ENCODE peak calls at places on chromosomes 11 and 22, in six cellular contexts. One of them, this sample, is unnamed.

GRCh38 chr11:122145715-122146274 is 29.8 kb upstream of the BLID start:
- DNase-seq in H54: no peak
- DNase-seq in NCI-H1417: no peak
- DNase-seq in stimulated activated CD4-positive, alpha-beta T cell treated with anti-CD3 and anti-CD28 coated beads, Interleukin-4, amount 100 ng/mL, for 1 hour: no peak
- DNase-seq in DMS 273 treated with DMSO at 0.1 percent for 48 hours: no peak
- DNase-seq in HTR-8/SVneo: no peak
- DNase-seq in this sample: no peak

GRCh38 chr11:62996271-62996670 is 11.5 kb upstream of the SLC22A6 start:
- DNase-seq in H54: no peak
- DNase-seq in NCI-H1417: no peak
- DNase-seq in stimulated activated CD4-positive, alpha-beta T cell treated with anti-CD3 and anti-CD28 coated beads, Interleukin-4, amount 100 ng/mL, for 1 hour: no peak
- DNase-seq in DMS 273 treated with DMSO at 0.1 percent for 48 hours: no peak
- DNase-seq in HTR-8/SVneo: no peak
- DNase-seq in this sample: no peak

GRCh38 chr11:79108851-79109250 is 332.0 kb downstream of the TENM4 start:
- DNase-seq in H54: no peak
- DNase-seq in NCI-H1417: no peak
- DNase-seq in stimulated activated CD4-positive, alpha-beta T cell treated with anti-CD3 and anti-CD28 coated beads, Interleukin-4, amount 100 ng/mL, for 1 hour: no peak
- DNase-seq in DMS 273 treated with DMSO at 0.1 percent for 48 hours: no peak
- DNase-seq in HTR-8/SVneo: no peak
- DNase-seq in this sample: no peak

GRCh38 chr11:30377347-30377746 is 54.4 kb downstream of the ARL14EP start:
- DNase-seq in H54: no peak
- DNase-seq in NCI-H1417: no peak
- DNase-seq in stimulated activated CD4-positive, alpha-beta T cell treated with anti-CD3 and anti-CD28 coated beads, Interleukin-4, amount 100 ng/mL, for 1 hour: no peak
- DNase-seq in DMS 273 treated with DMSO at 0.1 percent for 48 hours: no peak
- DNase-seq in HTR-8/SVneo: no peak
- DNase-seq in this sample: no peak

GRCh38 chr11:30991376-30991775 is 378.2 kb downstream of the DCDC1 start:
- DNase-seq in H54: no peak
- DNase-seq in NCI-H1417: no peak
- DNase-seq in stimulated activated CD4-positive, alpha-beta T cell treated with anti-CD3 and anti-CD28 coated beads, Interleukin-4, amount 100 ng/mL, for 1 hour: no peak
- DNase-seq in DMS 273 treated with DMSO at 0.1 percent for 48 hours: no peak
- DNase-seq in HTR-8/SVneo: no peak
- DNase-seq in this sample: no peak

GRCh38 chr11:44894217-44894617 is 56.5 kb downstream of the TP53I11 start:
- DNase-seq in H54: peak
- DNase-seq in NCI-H1417: peak
- DNase-seq in stimulated activated CD4-positive, alpha-beta T cell treated with anti-CD3 and anti-CD28 coated beads, Interleukin-4, amount 100 ng/mL, for 1 hour: peak
- DNase-seq in DMS 273 treated with DMSO at 0.1 percent for 48 hours: peak
- DNase-seq in HTR-8/SVneo: peak
- DNase-seq in this sample: no peak

GRCh38 chr11:90176069-90176468 is 41.6 kb downstream of the NAALAD2 start:
- DNase-seq in H54: no peak
- DNase-seq in NCI-H1417: no peak
- DNase-seq in stimulated activated CD4-positive, alpha-beta T cell treated with anti-CD3 and anti-CD28 coated beads, Interleukin-4, amount 100 ng/mL, for 1 hour: no peak
- DNase-seq in DMS 273 treated with DMSO at 0.1 percent for 48 hours: no peak
- DNase-seq in HTR-8/SVneo: no peak
- DNase-seq in this sample: no peak

GRCh38 chr11:46382644-46383403 is 1.4 kb downstream of the MDK start:
- DNase-seq in H54: peak
- DNase-seq in NCI-H1417: no peak
- DNase-seq in stimulated activated CD4-positive, alpha-beta T cell treated with anti-CD3 and anti-CD28 coated beads, Interleukin-4, amount 100 ng/mL, for 1 hour: no peak
- DNase-seq in DMS 273 treated with DMSO at 0.1 percent for 48 hours: peak
- DNase-seq in HTR-8/SVneo: peak
- DNase-seq in this sample: no peak

GRCh38 chr11:34890089-34890488 is 26.1 kb downstream of the APIP start:
- DNase-seq in H54: no peak
- DNase-seq in NCI-H1417: no peak
- DNase-seq in stimulated activated CD4-positive, alpha-beta T cell treated with anti-CD3 and anti-CD28 coated beads, Interleukin-4, amount 100 ng/mL, for 1 hour: no peak
- DNase-seq in DMS 273 treated with DMSO at 0.1 percent for 48 hours: no peak
- DNase-seq in HTR-8/SVneo: no peak
- DNase-seq in this sample: no peak

GRCh38 chr11:93020248-93021088 is 51.0 kb downstream of the MTNR1B start:
- DNase-seq in H54: no peak
- DNase-seq in NCI-H1417: no peak
- DNase-seq in stimulated activated CD4-positive, alpha-beta T cell treated with anti-CD3 and anti-CD28 coated beads, Interleukin-4, amount 100 ng/mL, for 1 hour: no peak
- DNase-seq in DMS 273 treated with DMSO at 0.1 percent for 48 hours: no peak
- DNase-seq in HTR-8/SVneo: peak
- DNase-seq in this sample: no peak

GRCh38 chr22:29457730-29458129 is 19.3 kb downstream of the RFPL1 start:
- DNase-seq in H54: peak
- DNase-seq in NCI-H1417: peak
- DNase-seq in stimulated activated CD4-positive, alpha-beta T cell treated with anti-CD3 and anti-CD28 coated beads, Interleukin-4, amount 100 ng/mL, for 1 hour: no peak
- DNase-seq in DMS 273 treated with DMSO at 0.1 percent for 48 hours: peak
- DNase-seq in HTR-8/SVneo: peak
- DNase-seq in this sample: no peak

GRCh38 chr11:66100272-66101037 is 30.4 kb downstream of the PACS1 start:
- DNase-seq in H54: no peak
- DNase-seq in NCI-H1417: no peak
- DNase-seq in stimulated activated CD4-positive, alpha-beta T cell treated with anti-CD3 and anti-CD28 coated beads, Interleukin-4, amount 100 ng/mL, for 1 hour: peak
- DNase-seq in DMS 273 treated with DMSO at 0.1 percent for 48 hours: peak
- DNase-seq in HTR-8/SVneo: no peak
- DNase-seq in this sample: no peak

GRCh38 chr11:30454108-30454507 is 131.2 kb downstream of the ARL14EP start:
- DNase-seq in H54: no peak
- DNase-seq in NCI-H1417: peak
- DNase-seq in stimulated activated CD4-positive, alpha-beta T cell treated with anti-CD3 and anti-CD28 coated beads, Interleukin-4, amount 100 ng/mL, for 1 hour: no peak
- DNase-seq in DMS 273 treated with DMSO at 0.1 percent for 48 hours: no peak
- DNase-seq in HTR-8/SVneo: no peak
- DNase-seq in this sample: no peak

GRCh38 chr11:33001281-33001680 is 14.4 kb upstream of the DEPDC7 start:
- DNase-seq in H54: no peak
- DNase-seq in NCI-H1417: no peak
- DNase-seq in stimulated activated CD4-positive, alpha-beta T cell treated with anti-CD3 and anti-CD28 coated beads, Interleukin-4, amount 100 ng/mL, for 1 hour: no peak
- DNase-seq in DMS 273 treated with DMSO at 0.1 percent for 48 hours: no peak
- DNase-seq in HTR-8/SVneo: no peak
- DNase-seq in this sample: no peak

GRCh38 chr11:19281555-19281954 is 40.8 kb upstream of the E2F8 start:
- DNase-seq in H54: no peak
- DNase-seq in NCI-H1417: no peak
- DNase-seq in stimulated activated CD4-positive, alpha-beta T cell treated with anti-CD3 and anti-CD28 coated beads, Interleukin-4, amount 100 ng/mL, for 1 hour: no peak
- DNase-seq in DMS 273 treated with DMSO at 0.1 percent for 48 hours: no peak
- DNase-seq in HTR-8/SVneo: no peak
- DNase-seq in this sample: no peak

GRCh38 chr11:89489930-89490329 is 1.2 kb downstream of the NOX4 start:
- DNase-seq in H54: no peak
- DNase-seq in NCI-H1417: no peak
- DNase-seq in stimulated activated CD4-positive, alpha-beta T cell treated with anti-CD3 and anti-CD28 coated beads, Interleukin-4, amount 100 ng/mL, for 1 hour: no peak
- DNase-seq in DMS 273 treated with DMSO at 0.1 percent for 48 hours: no peak
- DNase-seq in HTR-8/SVneo: no peak
- DNase-seq in this sample: no peak

GRCh38 chr11:99325807-99326206 is 305.1 kb downstream of the CNTN5 start:
- DNase-seq in H54: peak
- DNase-seq in NCI-H1417: no peak
- DNase-seq in stimulated activated CD4-positive, alpha-beta T cell treated with anti-CD3 and anti-CD28 coated beads, Interleukin-4, amount 100 ng/mL, for 1 hour: no peak
- DNase-seq in DMS 273 treated with DMSO at 0.1 percent for 48 hours: no peak
- DNase-seq in HTR-8/SVneo: peak
- DNase-seq in this sample: peak

This sample was measured in T1000.